ENCODE peak calls at places on chromosomes 4 and X, in seven cellular contexts. One of them, this sample, is unnamed.

GRCh38 chrX:54044877-54045328 is 630 bp upstream of the PHF8 start:
- DNase-seq in colonic mucosa: no peak
- DNase-seq in head of caudate nucleus: no peak
- DNase-seq in dorsolateral prefrontal cortex: no peak
- DNase-seq in NCI-H460: no peak
- DNase-seq in activated T-helper 9 cell treated with anti-CD3 and anti-CD28 coated beads, Interleukin-2, amount 50 U/mL, for 16 hours: no peak
- DNase-seq in IMR-90: no peak
- DNase-seq in this sample: no peak

GRCh38 chr4:65943076-65943475 is 272.8 kb upstream of the EPHA5 start:
- DNase-seq in dorsolateral prefrontal cortex: no peak
- DNase-seq in NCI-H460: peak
- DNase-seq in IMR-90: no peak
- DNase-seq in head of caudate nucleus: no peak
- DNase-seq in colonic mucosa: no peak
- DNase-seq in activated T-helper 9 cell treated with anti-CD3 and anti-CD28 coated beads, Interleukin-2, amount 50 U/mL, for 16 hours: no peak
- DNase-seq in this sample: no peak

GRCh38 chrX:73877687-73878086 is 314.7 kb downstream of the CHIC1 start:
- DNase-seq in head of caudate nucleus: no peak
- DNase-seq in IMR-90: no peak
- DNase-seq in NCI-H460: no peak
- DNase-seq in activated T-helper 9 cell treated with anti-CD3 and anti-CD28 coated beads, Interleukin-2, amount 50 U/mL, for 16 hours: no peak
- DNase-seq in dorsolateral prefrontal cortex: no peak
- DNase-seq in colonic mucosa: no peak
- DNase-seq in this sample: no peak

GRCh38 chr4:121070274-121070673 is 2.1 kb downstream of the NDNF start:
- DNase-seq in head of caudate nucleus: no peak
- DNase-seq in IMR-90: no peak
- DNase-seq in NCI-H460: no peak
- DNase-seq in dorsolateral prefrontal cortex: no peak
- DNase-seq in activated T-helper 9 cell treated with anti-CD3 and anti-CD28 coated beads, Interleukin-2, amount 50 U/mL, for 16 hours: no peak
- DNase-seq in colonic mucosa: peak
- DNase-seq in this sample: no peak

GRCh38 chr4:165802452-165802851 is 70.6 kb upstream of the TLL1 start:
- DNase-seq in NCI-H460: no peak
- DNase-seq in head of caudate nucleus: no peak
- DNase-seq in colonic mucosa: no peak
- DNase-seq in dorsolateral prefrontal cortex: no peak
- DNase-seq in IMR-90: no peak
- DNase-seq in activated T-helper 9 cell treated with anti-CD3 and anti-CD28 coated beads, Interleukin-2, amount 50 U/mL, for 16 hours: no peak
- DNase-seq in this sample: no peak

GRCh38 chr4:55385201-55385649 is 10.5 kb upstream of the TMEM165 start:
- DNase-seq in NCI-H460: no peak
- DNase-seq in activated T-helper 9 cell treated with anti-CD3 and anti-CD28 coated beads, Interleukin-2, amount 50 U/mL, for 16 hours: no peak
- DNase-seq in dorsolateral prefrontal cortex: no peak
- DNase-seq in head of caudate nucleus: no peak
- DNase-seq in IMR-90: peak
- DNase-seq in colonic mucosa: no peak
- DNase-seq in this sample: no peak

GRCh38 chr4:19406789-19407188 is 844.9 kb upstream of the SLIT2 start:
- DNase-seq in activated T-helper 9 cell treated with anti-CD3 and anti-CD28 coated beads, Interleukin-2, amount 50 U/mL, for 16 hours: no peak
- DNase-seq in head of caudate nucleus: no peak
- DNase-seq in NCI-H460: no peak
- DNase-seq in IMR-90: no peak
- DNase-seq in dorsolateral prefrontal cortex: no peak
- DNase-seq in colonic mucosa: no peak
- DNase-seq in this sample: no peak

GRCh38 chrX:134688839-134689238 is 30.6 kb upstream of the PLAC1 start:
- DNase-seq in dorsolateral prefrontal cortex: no peak
- DNase-seq in colonic mucosa: no peak
- DNase-seq in NCI-H460: peak
- DNase-seq in IMR-90: peak
- DNase-seq in head of caudate nucleus: no peak
- DNase-seq in activated T-helper 9 cell treated with anti-CD3 and anti-CD28 coated beads, Interleukin-2, amount 50 U/mL, for 16 hours: no peak
- DNase-seq in this sample: no peak

GRCh38 chrX:147899715-147900114 is 12.0 kb upstream of the FMR1 start:
- DNase-seq in dorsolateral prefrontal cortex: no peak
- DNase-seq in colonic mucosa: no peak
- DNase-seq in activated T-helper 9 cell treated with anti-CD3 and anti-CD28 coated beads, Interleukin-2, amount 50 U/mL, for 16 hours: no peak
- DNase-seq in head of caudate nucleus: no peak
- DNase-seq in NCI-H460: no peak
- DNase-seq in IMR-90: no peak
- DNase-seq in this sample: no peak

GRCh38 chr4:3671571-3672464 is 94.4 kb upstream of the ADRA2C start:
- DNase-seq in head of caudate nucleus: no peak
- DNase-seq in dorsolateral prefrontal cortex: peak
- DNase-seq in activated T-helper 9 cell treated with anti-CD3 and anti-CD28 coated beads, Interleukin-2, amount 50 U/mL, for 16 hours: no peak
- DNase-seq in NCI-H460: peak
- DNase-seq in IMR-90: peak
- DNase-seq in colonic mucosa: no peak
- DNase-seq in this sample: no peak

GRCh38 chrX:40173662-40174593 is 76.2 kb upstream of the BCOR start:
- DNase-seq in IMR-90: no peak
- DNase-seq in NCI-H460: no peak
- DNase-seq in activated T-helper 9 cell treated with anti-CD3 and anti-CD28 coated beads, Interleukin-2, amount 50 U/mL, for 16 hours: peak
- DNase-seq in colonic mucosa: peak
- DNase-seq in head of caudate nucleus: no peak
- DNase-seq in dorsolateral prefrontal cortex: no peak
- DNase-seq in this sample: no peak

GRCh38 chr4:188008377-188008776 is 12.8 kb downstream of the ZFP42 start:
- DNase-seq in activated T-helper 9 cell treated with anti-CD3 and anti-CD28 coated beads, Interleukin-2, amount 50 U/mL, for 16 hours: no peak
- DNase-seq in NCI-H460: peak
- DNase-seq in dorsolateral prefrontal cortex: no peak
- DNase-seq in colonic mucosa: no peak
- DNase-seq in head of caudate nucleus: no peak
- DNase-seq in IMR-90: peak
- DNase-seq in this sample: peak

GRCh38 chrX:136262241-136262640 is 11.0 kb upstream of the MAP7D3 start:
- DNase-seq in IMR-90: no peak
- DNase-seq in activated T-helper 9 cell treated with anti-CD3 and anti-CD28 coated beads, Interleukin-2, amount 50 U/mL, for 16 hours: no peak
- DNase-seq in head of caudate nucleus: no peak
- DNase-seq in dorsolateral prefrontal cortex: no peak
- DNase-seq in colonic mucosa: no peak
- DNase-seq in NCI-H460: no peak
- DNase-seq in this sample: no peak

GRCh38 chr4:187416236-187416635 is 579.3 kb upstream of the ZFP42 start:
- DNase-seq in NCI-H460: no peak
- DNase-seq in IMR-90: no peak
- DNase-seq in activated T-helper 9 cell treated with anti-CD3 and anti-CD28 coated beads, Interleukin-2, amount 50 U/mL, for 16 hours: no peak
- DNase-seq in head of caudate nucleus: no peak
- DNase-seq in dorsolateral prefrontal cortex: no peak
- DNase-seq in colonic mucosa: no peak
- DNase-seq in this sample: no peak

GRCh38 chrX:46730765-46731164 is 28.2 kb downstream of the SLC9A7 start:
- DNase-seq in activated T-helper 9 cell treated with anti-CD3 and anti-CD28 coated beads, Interleukin-2, amount 50 U/mL, for 16 hours: no peak
- DNase-seq in colonic mucosa: no peak
- DNase-seq in NCI-H460: no peak
- DNase-seq in dorsolateral prefrontal cortex: no peak
- DNase-seq in head of caudate nucleus: no peak
- DNase-seq in IMR-90: no peak
- DNase-seq in this sample: no peak

GRCh38 chr4:21046121-21046520 is 345.9 kb downstream of the PACRGL start:
- DNase-seq in dorsolateral prefrontal cortex: no peak
- DNase-seq in IMR-90: no peak
- DNase-seq in colonic mucosa: no peak
- DNase-seq in activated T-helper 9 cell treated with anti-CD3 and anti-CD28 coated beads, Interleukin-2, amount 50 U/mL, for 16 hours: no peak
- DNase-seq in NCI-H460: no peak
- DNase-seq in head of caudate nucleus: no peak
- DNase-seq in this sample: no peak

GRCh38 chr4:42366959-42367358 is 30.3 kb upstream of the SHISA3 start:
- DNase-seq in IMR-90: no peak
- DNase-seq in dorsolateral prefrontal cortex: no peak
- DNase-seq in head of caudate nucleus: no peak
- DNase-seq in colonic mucosa: no peak
- DNase-seq in activated T-helper 9 cell treated with anti-CD3 and anti-CD28 coated beads, Interleukin-2, amount 50 U/mL, for 16 hours: no peak
- DNase-seq in NCI-H460: no peak
- DNase-seq in this sample: no peak

GRCh38 chr4:120209706-120210105 is 143.1 kb upstream of the MAD2L1 start:
- DNase-seq in head of caudate nucleus: no peak
- DNase-seq in NCI-H460: no peak
- DNase-seq in activated T-helper 9 cell treated with anti-CD3 and anti-CD28 coated beads, Interleukin-2, amount 50 U/mL, for 16 hours: no peak
- DNase-seq in IMR-90: no peak
- DNase-seq in dorsolateral prefrontal cortex: no peak
- DNase-seq in colonic mucosa: no peak
- DNase-seq in this sample: no peak

GRCh38 chrX:110146521-110146920 is 143.6 kb downstream of the TMEM164 start:
- DNase-seq in head of caudate nucleus: no peak
- DNase-seq in IMR-90: peak
- DNase-seq in activated T-helper 9 cell treated with anti-CD3 and anti-CD28 coated beads, Interleukin-2, amount 50 U/mL, for 16 hours: no peak
- DNase-seq in NCI-H460: peak
- DNase-seq in colonic mucosa: peak
- DNase-seq in dorsolateral prefrontal cortex: no peak
- DNase-seq in this sample: no peak

GRCh38 chr4:26132858-26133257 is 188.0 kb upstream of the RBPJ start:
- DNase-seq in IMR-90: no peak
- DNase-seq in colonic mucosa: no peak
- DNase-seq in head of caudate nucleus: no peak
- DNase-seq in activated T-helper 9 cell treated with anti-CD3 and anti-CD28 coated beads, Interleukin-2, amount 50 U/mL, for 16 hours: no peak
- DNase-seq in dorsolateral prefrontal cortex: no peak
- DNase-seq in NCI-H460: no peak
- DNase-seq in this sample: no peak

GRCh38 chr4:34046580-34046979 is 2197.7 kb downstream of the ARAP2 start:
- DNase-seq in activated T-helper 9 cell treated with anti-CD3 and anti-CD28 coated beads, Interleukin-2, amount 50 U/mL, for 16 hours: no peak
- DNase-seq in dorsolateral prefrontal cortex: no peak
- DNase-seq in NCI-H460: no peak
- DNase-seq in colonic mucosa: no peak
- DNase-seq in head of caudate nucleus: no peak
- DNase-seq in IMR-90: peak
- DNase-seq in this sample: no peak

GRCh38 chr4:150235795-150236385 is 157.6 kb downstream of the DCLK2 start:
- DNase-seq in dorsolateral prefrontal cortex: no peak
- DNase-seq in colonic mucosa: no peak
- DNase-seq in head of caudate nucleus: no peak
- DNase-seq in NCI-H460: no peak
- DNase-seq in IMR-90: peak
- DNase-seq in activated T-helper 9 cell treated with anti-CD3 and anti-CD28 coated beads, Interleukin-2, amount 50 U/mL, for 16 hours: no peak
- DNase-seq in this sample: no peak

GRCh38 chr4:143397887-143398286 is 61.2 kb downstream of the GAB1 start:
- DNase-seq in colonic mucosa: no peak
- DNase-seq in dorsolateral prefrontal cortex: no peak
- DNase-seq in NCI-H460: no peak
- DNase-seq in IMR-90: peak
- DNase-seq in head of caudate nucleus: no peak
- DNase-seq in activated T-helper 9 cell treated with anti-CD3 and anti-CD28 coated beads, Interleukin-2, amount 50 U/mL, for 16 hours: no peak
- DNase-seq in this sample: no peak

GRCh38 chr4:85005865-85006377 is 39.4 kb upstream of the WDFY3 start:
- DNase-seq in activated T-helper 9 cell treated with anti-CD3 and anti-CD28 coated beads, Interleukin-2, amount 50 U/mL, for 16 hours: no peak
- DNase-seq in head of caudate nucleus: no peak
- DNase-seq in dorsolateral prefrontal cortex: no peak
- DNase-seq in IMR-90: peak
- DNase-seq in colonic mucosa: no peak
- DNase-seq in NCI-H460: no peak
- DNase-seq in this sample: peak

GRCh38 chr4:5774416-5775056 is 63.5 kb downstream of the EVC start:
- DNase-seq in activated T-helper 9 cell treated with anti-CD3 and anti-CD28 coated beads, Interleukin-2, amount 50 U/mL, for 16 hours: no peak
- DNase-seq in NCI-H460: no peak
- DNase-seq in colonic mucosa: no peak
- DNase-seq in dorsolateral prefrontal cortex: no peak
- DNase-seq in IMR-90: no peak
- DNase-seq in head of caudate nucleus: no peak
- DNase-seq in this sample: no peak

GRCh38 chrX:53440101-53440500 is 5.9 kb upstream of the HSD17B10 start:
- DNase-seq in activated T-helper 9 cell treated with anti-CD3 and anti-CD28 coated beads, Interleukin-2, amount 50 U/mL, for 16 hours: no peak
- DNase-seq in colonic mucosa: no peak
- DNase-seq in head of caudate nucleus: no peak
- DNase-seq in NCI-H460: no peak
- DNase-seq in IMR-90: no peak
- DNase-seq in dorsolateral prefrontal cortex: no peak
- DNase-seq in this sample: no peak

GRCh38 chr4:175238827-175239517 is 320.8 kb downstream of the ADAM29 start:
- DNase-seq in activated T-helper 9 cell treated with anti-CD3 and anti-CD28 coated beads, Interleukin-2, amount 50 U/mL, for 16 hours: no peak
- DNase-seq in head of caudate nucleus: no peak
- DNase-seq in dorsolateral prefrontal cortex: no peak
- DNase-seq in NCI-H460: peak
- DNase-seq in IMR-90: no peak
- DNase-seq in colonic mucosa: no peak
- DNase-seq in this sample: no peak

GRCh38 chrX:38426785-38427184 is 74.4 kb downstream of the OTC start:
- DNase-seq in NCI-H460: no peak
- DNase-seq in head of caudate nucleus: no peak
- DNase-seq in dorsolateral prefrontal cortex: no peak
- DNase-seq in colonic mucosa: no peak
- DNase-seq in activated T-helper 9 cell treated with anti-CD3 and anti-CD28 coated beads, Interleukin-2, amount 50 U/mL, for 16 hours: no peak
- DNase-seq in IMR-90: no peak
- DNase-seq in this sample: no peak